ENCODE peak calls at places on chromosomes 11 and 22, in seven cellular contexts. U is H9, T is testis, M is transverse colon, K is sigmoid colon, B is ascending aorta, C is caudate nucleus. G is an unnamed sample.

GRCh38 chr22:44646668-44647067 is 55.3 kb upstream of the PRR5 start:
- DNase-seq in T (no peak), C (no peak), K (no peak), B (no peak), M (no peak), U (peak; percentile 36), G (no peak)

GRCh38 chr11:114416441-114416928 is 16.0 kb downstream of the RBM7 start:
- DNase-seq in T (no peak), B (no peak), C (no peak), K (no peak), U (no peak), M (no peak), G (no peak)

GRCh38 chr22:41578818-41579217 is 10.8 kb downstream of the PMM1 start:
- DNase-seq in K (no peak), T (no peak), U (no peak), M (no peak), B (no peak), C (no peak), G (no peak)

GRCh38 chr22:40415531-40416266 is 45.3 kb downstream of the SGSM3 start:
- DNase-seq in K (no peak), C (no peak), T (no peak), U (no peak), M (peak; percentile 29), B (no peak), G (no peak)

GRCh38 chr22:25780673-25781072 is 38.7 kb downstream of the MYO18B start:
- DNase-seq in C (no peak), U (no peak), M (no peak), K (no peak), B (no peak), T (no peak), G (no peak)

GRCh38 chr11:65430406-65431217 is 8.0 kb downstream of the NEAT1 start:
- DNase-seq in B (peak; percentile 59), M (peak; percentile 26), K (peak; percentile 58), T (peak; percentile 16), U (no peak), C (no peak), G (no peak)

GRCh38 chr11:7348432-7349298 is 97.0 kb downstream of the SYT9 start:
- DNase-seq in U (peak; percentile 37), C (no peak), B (no peak), M (no peak), K (no peak), T (no peak), G (no peak)

GRCh38 chr11:70503878-70504240 is 105.5 kb downstream of the CTTN start:
- DNase-seq in B (no peak), C (no peak), M (peak; percentile 21), U (peak; percentile 54), T (no peak), K (peak; percentile 30), G (no peak)

GRCh38 chr11:66386171-66387069 is 14.9 kb upstream of the SLC29A2 start:
- DNase-seq in U (peak; percentile 87), M (peak; percentile 88), B (peak; percentile 92), C (peak; percentile 46), K (peak; percentile 92), T (peak; percentile 93), G (peak; percentile 75)

GRCh38 chr22:23827351-23827995 is 11.3 kb downstream of the DERL3 start:
- DNase-seq in K (peak; percentile 44), U (peak; percentile 26), T (no peak), C (no peak), B (no peak), M (no peak), G (no peak)

GRCh38 chr11:57674251-57674650 is 6.3 kb downstream of the ZDHHC5 start:
- DNase-seq in T (no peak), M (no peak), U (no peak), B (no peak), K (no peak), C (no peak), G (no peak)

GRCh38 chr11:130624946-130625345 is 176.5 kb downstream of the ADAMTS15 start:
- DNase-seq in K (no peak), M (no peak), T (no peak), B (no peak), U (no peak), C (no peak), G (no peak)

GRCh38 chr11:113148076-113148475 is 166.3 kb upstream of the TTC12 start:
- DNase-seq in T (no peak), K (no peak), C (no peak), M (no peak), B (no peak), U (no peak), G (peak; percentile 62)

GRCh38 chr11:68269414-68270081 is 2.2 kb downstream of the C11orf24 start:
- DNase-seq in K (no peak), M (no peak), C (no peak), U (peak; percentile 14), T (peak; percentile 49), B (no peak), G (no peak)

GRCh38 chr11:117172678-117173421 is 5.7 kb upstream of the SIDT2 start:
- DNase-seq in C (no peak), B (no peak), T (peak; percentile 13), U (no peak), K (no peak), M (no peak), G (peak; percentile 30)

GRCh38 chr11:123654566-123655081 is at the start of gene SCN3B:
- DNase-seq in K (peak; percentile 71), T (peak; percentile 82), M (peak; percentile 57), B (no peak), U (peak; percentile 89), C (peak; percentile 19), G (peak; percentile 81)

GRCh38 chr11:102666331-102666957 is 39.1 kb downstream of the MMP27 start:
- DNase-seq in B (no peak), K (no peak), T (peak; percentile 31), U (no peak), C (no peak), M (peak; percentile 18), G (no peak)

GRCh38 chr11:25535462-25535861 is 796.5 kb upstream of the ANO3 start:
- DNase-seq in C (no peak), M (no peak), B (peak; percentile 62), T (no peak), U (no peak), K (peak; percentile 68), G (no peak)

GRCh38 chr11:100515087-100515486 is 172.0 kb upstream of the ARHGAP42 start:
- DNase-seq in U (peak; percentile 49), K (no peak), T (no peak), C (no peak), B (no peak), M (no peak), G (no peak)

GRCh38 chr11:130124096-130124495 is 35.5 kb upstream of the ST14 start:
- DNase-seq in K (peak; percentile 86), B (peak; percentile 89), U (no peak), T (no peak), C (no peak), M (peak; percentile 28), G (no peak)

GRCh38 chr11:35158371-35159081 is 19.6 kb downstream of the CD44 start:
- DNase-seq in U (no peak), M (peak; percentile 47), B (peak; percentile 79), K (peak; percentile 77), C (no peak), T (peak; percentile 35), G (no peak)

GRCh38 chr11:100761806-100762205 is 74.7 kb downstream of the ARHGAP42 start:
- DNase-seq in T (no peak), M (no peak), B (no peak), C (no peak), U (no peak), K (no peak), G (no peak)

GRCh38 chr11:105357764-105358163 is 218.2 kb upstream of the CARD18 start:
- DNase-seq in K (no peak), M (no peak), U (no peak), C (no peak), T (no peak), B (no peak), G (no peak)

GRCh38 chr11:87722756-87723599 is 452.3 kb downstream of the RAB38 start:
- DNase-seq in U (peak; percentile 56), M (peak; percentile 40), B (no peak), C (no peak), K (no peak), T (peak; percentile 71), G (peak; percentile 66)

GRCh38 chr11:13380731-13381130 is 82.3 kb downstream of the BTBD10 start:
- DNase-seq in B (no peak), K (no peak), T (no peak), C (no peak), M (no peak), U (no peak), G (no peak)

GRCh38 chr22:24482586-24482985 is 12.5 kb upstream of the UPB1 start:
- DNase-seq in C (no peak), U (no peak), M (no peak), K (no peak), B (no peak), T (no peak), G (no peak)

GRCh38 chr11:109425554-109425953 is 3.6 kb downstream of the C11orf87 start:
- DNase-seq in C (peak; percentile 2), U (no peak), M (no peak), T (no peak), K (no peak), B (no peak), G (no peak)

DNA sequence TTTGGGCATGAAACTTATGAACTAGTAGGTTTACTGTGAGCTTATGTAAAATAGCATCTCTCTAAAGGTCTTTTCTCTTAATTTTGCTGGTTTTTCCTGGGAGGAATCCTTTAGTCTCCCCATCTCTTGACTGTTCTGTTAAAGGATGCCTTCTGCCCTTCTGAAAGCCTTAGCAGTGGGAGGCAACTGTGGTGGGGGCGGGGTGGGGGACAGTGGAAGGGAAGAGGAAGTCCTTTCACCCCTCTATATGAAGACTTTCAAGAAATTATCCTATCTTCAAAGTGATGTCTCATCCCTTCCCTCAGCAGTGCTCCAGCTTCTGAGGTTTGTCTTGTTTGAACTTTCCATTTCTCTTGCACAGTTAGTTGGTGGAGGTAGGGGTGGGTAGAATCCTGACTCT is 73.1 kb downstream of the ELP4 start:
- DNase-seq in K (no peak), U (no peak), C (no peak), M (no peak), B (no peak), T (no peak), G (no peak)
- H3K27ac ChIP-seq in K (no peak overlapping the region), U (no peak overlapping the region), C (no peak overlapping the region), M (no peak overlapping the region), B (no peak overlapping the region), T (no peak overlapping the region), G (no peak overlapping the region)

DNA sequence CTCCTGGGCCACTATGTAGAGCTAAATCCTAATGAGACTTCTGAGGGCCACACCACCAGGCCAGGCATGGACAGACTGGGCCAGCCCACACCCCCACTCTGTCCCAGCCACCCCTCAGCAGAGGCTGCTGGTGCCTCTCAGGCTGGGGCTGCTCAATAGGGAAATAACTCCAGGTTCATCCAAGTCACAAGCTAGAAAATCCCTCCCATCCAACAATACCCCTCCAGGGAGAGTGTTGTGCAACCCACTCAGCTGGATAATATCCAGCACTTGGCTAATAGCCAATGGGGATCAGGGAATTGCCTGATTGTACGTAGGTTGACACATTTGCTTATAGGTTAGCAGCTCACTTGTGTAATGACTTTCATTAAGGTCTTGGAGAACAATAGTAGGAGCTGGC is 64.1 kb upstream of the WNT11 start:
- DNase-seq in B (no peak), U (no peak), M (no peak), T (peak; percentile 18), K (no peak), C (no peak), G (no peak)
- H3K27ac ChIP-seq in B (peak overlapping the region; percentile 1), U (no peak overlapping the region), M (no peak overlapping the region), T (no peak overlapping the region), K (peak overlapping the region; percentile 34), C (no peak overlapping the region), G (no peak overlapping the region)

GRCh38 chr11:111176603-111177002 is 68.9 kb upstream of the POU2AF2 start:
- DNase-seq in K (no peak), M (no peak), T (no peak), U (no peak), C (no peak), B (no peak), G (no peak)
- H3K27ac ChIP-seq in K (no peak overlapping the region), M (no peak overlapping the region), T (no peak overlapping the region), U (no peak overlapping the region), C (no peak overlapping the region), B (no peak overlapping the region), G (no peak overlapping the region)

GRCh38 chr22:47918276-47918928 is 1156.0 kb downstream of the TBC1D22A start:
- DNase-seq in U (no peak), B (no peak), T (no peak), C (no peak), K (no peak), M (peak; percentile 29), G (peak; percentile 80)
- H3K27ac ChIP-seq in U (no peak overlapping the region), B (no peak overlapping the region), T (no peak overlapping the region), C (no peak overlapping the region), K (no peak overlapping the region), M (no peak overlapping the region), G (peak overlapping the region; percentile 80)